ENCODE peak calls at places on chromosomes 16 and 17, in eight cellular contexts. H is BJ, V is heart left ventricle, F is AG04450, U is BE2C, B is fibroblast of lung, M is tibial artery, C is AG10803. A is an unnamed sample.

GRCh38 chr16:82329070-82329469 is 159.0 kb upstream of the MPHOSPH6 start:
- DNase-seq in V (no peak), F (no peak), M (no peak), C (no peak), B (no peak), H (no peak), U (no peak), A (no peak)

GRCh38 chr17:7351665-7352558 is at the start of gene KCTD11:
- DNase-seq in B (peak), V (peak), C (peak), M (peak), H (peak), U (peak), F (peak), A (peak)

GRCh38 chr17:75778861-75779249 is 5.8 kb upstream of the UNK start:
- DNase-seq in F (no peak), B (no peak), C (no peak), M (no peak), H (no peak), U (no peak), V (no peak), A (no peak)

GRCh38 chr17:61238455-61238933 is 161.1 kb upstream of the TBX2 start:
- DNase-seq in H (no peak), B (peak), M (no peak), V (no peak), U (peak), C (no peak), F (no peak), A (no peak)

GRCh38 chr17:39564201-39564828 is 43.4 kb downstream of the NEUROD2 start:
- DNase-seq in C (no peak), V (no peak), B (no peak), U (peak), H (no peak), M (no peak), F (no peak), A (no peak)

GRCh38 chr17:75096082-75096625 is 8.4 kb downstream of the SLC16A5 start:
- DNase-seq in F (no peak), U (no peak), C (peak), M (peak), H (no peak), V (peak), B (peak), A (peak)

GRCh38 chr17:64200080-64201042 is 62.7 kb downstream of the TEX2 start:
- DNase-seq in V (no peak), H (no peak), U (no peak), C (peak), F (no peak), M (no peak), B (peak), A (peak)

GRCh38 chr16:86542756-86543750 is 12.0 kb downstream of the MTHFSD start:
- DNase-seq in U (no peak), F (no peak), C (no peak), H (no peak), V (no peak), M (no peak), B (no peak), A (no peak)

DNA sequence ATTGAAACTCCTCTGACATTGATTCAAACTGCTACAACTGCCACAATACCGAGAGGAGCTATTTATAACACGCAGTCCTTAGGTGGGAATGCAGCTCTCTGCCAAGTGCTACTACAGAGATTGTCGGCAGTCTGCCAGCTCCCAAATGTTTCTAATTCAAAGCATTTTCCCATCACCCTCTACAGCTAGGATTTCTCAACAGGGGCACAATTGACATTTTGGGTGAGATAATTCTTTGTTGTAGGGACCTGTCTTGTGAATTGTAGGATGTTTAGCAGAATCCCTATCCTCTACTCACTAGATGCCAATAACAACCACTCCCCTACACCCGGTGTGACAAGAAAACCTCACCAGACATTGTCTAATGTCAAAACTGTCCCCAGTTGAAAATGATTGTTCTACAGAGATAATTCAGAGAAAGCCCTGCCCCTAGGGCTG is 7.8 kb upstream of the N4BP1 start:
- DNase-seq in B (peak), V (peak), F (no peak), U (no peak), C (peak), H (no peak), M (no peak), A (peak)
- H3K4me3 ChIP-seq in B (no peak), V (no peak), F (no peak), U (no peak), C (no peak), H (no peak), M (no peak), A (no peak)

GRCh38 chr17:15944720-15945492 is at the start of gene ADORA2B:
- DNase-seq in V (peak), H (no peak), F (no peak), C (peak), U (peak), B (peak), M (peak), A (peak)
- TF ChIP-seq CTCF in V (peak), H (peak), F (peak), C (peak), U (peak), B (peak), M (peak), A (no peak)

GRCh38 chr16:54939537-54940278 is 9.0 kb downstream of the IRX5 start:
- DNase-seq in V (no peak), F (no peak), C (no peak), U (no peak), H (no peak), M (no peak), B (peak), A (no peak)
- H3K4me3 ChIP-seq in V (no peak), F (no peak), C (peak), U (no peak), H (no peak), M (no peak), B (no peak), A (no peak)

DNA sequence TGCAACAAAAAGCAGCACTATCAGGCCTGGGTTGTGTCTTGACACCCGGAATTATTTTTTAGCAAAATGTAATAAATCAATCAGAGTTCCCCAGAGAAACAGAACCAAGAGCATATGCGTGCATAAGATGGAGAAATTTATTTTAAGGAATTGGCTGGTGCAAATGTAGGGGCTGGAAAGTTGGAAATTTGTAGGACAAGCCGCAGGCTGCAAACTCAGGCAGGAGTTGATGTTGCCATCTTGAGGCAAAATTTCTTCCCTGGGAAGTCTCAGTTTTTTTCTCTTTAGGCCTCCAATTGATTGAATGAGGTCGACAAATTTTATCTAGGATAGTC is 158.9 kb upstream of the FAM20A start:
- DNase-seq in U (no peak), C (no peak), H (no peak), F (no peak), B (no peak), M (no peak), V (no peak), A (no peak)
- TF ChIP-seq CTCF in U (no peak), C (no peak), H (no peak), F (no peak), B (no peak), M (no peak), V (no peak), A (no peak)

DNA sequence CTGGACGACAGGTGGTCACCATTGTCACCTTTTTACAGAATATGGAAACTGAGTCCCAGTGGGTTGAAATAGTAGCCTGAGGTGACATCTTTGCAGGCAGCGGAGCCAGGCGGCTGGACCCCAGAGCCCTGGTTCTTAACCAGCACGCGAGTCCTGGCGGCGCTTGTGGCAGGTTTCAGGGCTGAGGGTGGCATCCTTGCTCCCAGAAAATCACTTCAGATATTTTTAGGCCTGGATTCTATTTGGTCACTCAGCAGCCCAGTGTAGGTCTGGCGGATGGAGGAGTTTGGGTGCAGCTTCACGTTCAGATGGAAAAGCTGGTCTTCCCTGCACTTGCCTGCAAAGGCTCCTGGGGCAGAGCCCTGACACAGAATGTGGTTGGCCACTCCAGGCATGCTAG is 354.0 kb downstream of the SNX29 start:
- DNase-seq in U (no peak), M (no peak), B (no peak), H (no peak), V (peak), C (no peak), F (no peak), A (no peak)
- H3K4me3 ChIP-seq in U (no peak), M (no peak), B (no peak), H (no peak), V (no peak), C (no peak), F (no peak), A (no peak)

DNA sequence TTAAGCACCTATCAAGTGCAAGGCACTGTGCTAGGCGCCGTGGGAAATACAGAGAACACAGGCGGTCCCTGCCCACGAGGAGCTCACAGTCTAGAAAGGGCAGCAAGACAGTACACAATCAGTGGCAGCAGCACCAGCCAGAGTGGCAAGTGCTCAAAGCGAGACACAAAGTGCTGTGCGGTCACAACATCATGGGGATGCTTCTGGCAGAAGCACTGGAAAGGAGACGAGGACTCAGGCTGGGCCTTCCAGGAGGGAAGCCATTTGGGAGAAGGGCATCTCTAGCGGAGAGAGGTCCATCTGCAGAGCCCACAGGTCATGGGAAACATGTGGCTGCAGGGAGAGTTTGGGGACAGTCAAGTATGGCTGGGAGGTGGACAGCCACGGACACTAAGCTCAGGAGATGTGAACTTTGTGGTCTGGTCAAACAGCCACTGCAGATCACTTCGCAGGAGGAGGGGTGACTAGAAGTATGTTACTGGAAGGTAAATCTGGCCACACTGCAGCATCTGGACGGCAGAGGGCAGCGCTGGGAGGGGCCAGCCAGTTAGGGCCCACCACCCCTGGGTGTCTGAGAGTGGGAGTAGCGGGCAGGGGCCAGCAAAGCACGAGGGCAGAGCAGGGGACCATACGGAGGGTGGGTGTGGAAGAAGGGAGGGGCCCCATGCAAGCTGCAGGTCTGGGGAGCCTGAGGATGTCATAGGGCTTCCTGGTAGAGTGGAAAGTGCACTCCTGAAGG is 71.1 kb downstream of the N4BP1 start:
- DNase-seq in F (no peak), V (no peak), U (no peak), H (no peak), C (no peak), B (no peak), M (no peak), A (no peak)
- TF ChIP-seq CTCF in F (peak), V (no peak), U (peak), H (peak), C (peak), B (peak), M (no peak), A (peak)

GRCh38 chr16:15961557-15962205 is 12.3 kb downstream of the ABCC1 start:
- DNase-seq in B (no peak), M (no peak), C (no peak), V (no peak), U (no peak), F (no peak), H (no peak), A (no peak)
- H3K4me3 ChIP-seq in B (no peak), M (no peak), C (no peak), V (no peak), U (no peak), F (no peak), H (no peak), A (no peak)

GRCh38 chr17:59858167-59858790 is 34.5 kb downstream of the TUBD1 start:
- DNase-seq in B (no peak), C (peak), V (no peak), H (no peak), F (no peak), U (no peak), M (no peak), A (peak)

GRCh38 chr17:59848778-59849177 is 44.0 kb downstream of the TUBD1 start:
- DNase-seq in C (peak), H (no peak), U (no peak), V (no peak), B (peak), F (no peak), M (peak), A (peak)

GRCh38 chr17:59856859-59857794 is 35.6 kb downstream of the TUBD1 start:
- DNase-seq in B (no peak), C (no peak), F (no peak), M (no peak), U (no peak), H (no peak), V (no peak), A (no peak)

GRCh38 chr17:59851431-59852375 is 41.0 kb downstream of the TUBD1 start:
- DNase-seq in C (peak), F (peak), H (peak), V (no peak), M (peak), U (no peak), B (peak), A (peak)

GRCh38 chr17:59853168-59853918 is 39.4 kb downstream of the TUBD1 start:
- DNase-seq in C (peak), V (no peak), H (no peak), F (peak), U (peak), M (no peak), B (peak), A (peak)
- TF ChIP-seq CTCF in C (peak), V (no peak), H (peak), F (peak), U (peak), M (no peak), B (peak), A (peak)

GRCh38 chr16:56625140-56625942 is at the start of gene MT1E:
- DNase-seq in F (no peak), C (peak), B (peak), U (no peak), M (peak), V (peak), H (no peak), A (peak)
- H3K4me3 ChIP-seq in F (peak), C (peak), B (peak), U (no peak), M (peak), V (peak), H (peak), A (peak)

A was measured in fibroblast of mammary gland.